ENCODE peak calls at places on chromosomes 5 and 9, in six cellular contexts. X is psoas muscle; G is SJSA1; R is naive thymus-derived CD4-positive, alpha-beta T cell; V is aorta; M is HCT116. W is an unnamed sample. For H3K4me1, the result is how much of the 10 kb centered on the place peaks cover.

GRCh38 chr9:96048954-96049831 is 173.7 kb downstream of the ERCC6L2 start:
- DNase-seq in G (no peak), X (peak), M (no peak), V (peak), R (no peak), W (no peak)

GRCh38 chr5:58284886-58285285 is 175.0 kb downstream of the PLK2 start:
- DNase-seq in V (no peak), G (no peak), R (no peak), X (no peak), M (no peak), W (no peak)

GRCh38 chr5:109819878-109820277 is 130.2 kb downstream of the MAN2A1 start:
- DNase-seq in G (no peak), R (no peak), V (no peak), M (no peak), X (no peak), W (no peak)

GRCh38 chr9:104810421-104811339 is 46.8 kb downstream of the NIPSNAP3B start:
- DNase-seq in M (no peak), V (no peak), R (no peak), G (no peak), X (peak), W (no peak)

GRCh38 chr5:179226696-179227095 is 118.6 kb downstream of the ADAMTS2 start:
- DNase-seq in X (no peak), V (no peak), R (no peak), G (no peak), M (no peak), W (no peak)

GRCh38 chr9:95057121-95057520 is 260.4 kb downstream of the FANCC start:
- DNase-seq in V (no peak), G (peak), R (no peak), X (no peak), M (no peak), W (no peak)

GRCh38 chr5:94017579-94017978 is 276.2 kb upstream of the POU5F2 start:
- DNase-seq in M (no peak), R (no peak), X (no peak), G (no peak), V (no peak), W (no peak)

GRCh38 chr5:102826629-102827028 is 71.5 kb downstream of the PAM start:
- DNase-seq in V (no peak), G (no peak), X (no peak), R (no peak), M (peak), W (no peak)

GRCh38 chr9:121286973-121287721 is 19.2 kb downstream of the GSN start:
- DNase-seq in X (peak), M (peak), R (peak), V (peak), G (peak), W (peak)

GRCh38 chr9:134738869-134739659 is 97.5 kb downstream of the COL5A1 start:
- DNase-seq in X (peak), G (peak), R (peak), V (peak), M (peak), W (no peak)

GRCh38 chr5:52990531-52990925 is 1.4 kb downstream of the ITGA2 start:
- DNase-seq in G (no peak), M (no peak), R (no peak), X (no peak), V (no peak), W (no peak)

GRCh38 chr9:98978231-98978681 is 34.5 kb downstream of the COL15A1 start:
- DNase-seq in G (peak), X (no peak), M (no peak), R (no peak), V (no peak), W (no peak)

GRCh38 chr9:95044731-95045508 is 272.6 kb downstream of the FANCC start:
- DNase-seq in G (no peak), R (no peak), M (no peak), X (peak), V (peak), W (no peak)

GRCh38 chr5:139787257-139787567 is 8.4 kb upstream of the PSD2 start:
- DNase-seq in R (no peak), M (no peak), X (no peak), G (no peak), V (no peak), W (no peak)

GRCh38 chr5:73605223-73606087 is 20.5 kb upstream of the ARHGEF28 start:
- DNase-seq in R (no peak), M (no peak), V (no peak), X (no peak), G (no peak), W (peak)

GRCh38 chr9:20139755-20140154 is 350.9 kb upstream of the SLC24A2 start:
- DNase-seq in M (no peak), X (no peak), R (no peak), G (no peak), V (peak), W (no peak)

GRCh38 chr5:38999037-38999436 is 75.2 kb downstream of the RICTOR start:
- DNase-seq in R (no peak), X (no peak), V (no peak), M (no peak), G (no peak), W (no peak)

GRCh38 chr5:84393969-84394368 is 9.3 kb upstream of the EDIL3 start:
- DNase-seq in X (no peak), M (peak), R (no peak), G (peak), V (peak), W (peak)

GRCh38 chr9:16625106-16625505 is 245.4 kb downstream of the BNC2 start:
- DNase-seq in V (no peak), X (no peak), R (no peak), G (no peak), M (no peak), W (no peak)

GRCh38 chr5:31937703-31938102 is 236.4 kb downstream of the GOLPH3 start:
- DNase-seq in V (no peak), R (no peak), X (no peak), G (no peak), M (no peak), W (no peak)

GRCh38 chr5:43017438-43017820 is 22.7 kb downstream of the ANXA2R start:
- DNase-seq in X (peak), M (no peak), V (no peak), R (no peak), G (no peak), W (no peak)

GRCh38 chr9:131304676-131305366 is 15.3 kb downstream of the PLPP7 start:
- DNase-seq in G (no peak), R (no peak), V (no peak), X (no peak), M (no peak), W (no peak)

GRCh38 chr5:23318960-23319359 is 188.4 kb upstream of the PRDM9 start:
- DNase-seq in R (no peak), G (no peak), M (no peak), X (no peak), V (no peak), W (no peak)

GRCh38 chr9:137670391-137671195 is 51.8 kb downstream of the EHMT1 start:
- DNase-seq in G (no peak), M (no peak), V (peak), R (no peak), X (peak), W (no peak)
- H3K4me1 ChIP-seq in G (under half), M (under half), V (under half), R (under half), X (under half), W (under half)

DNA sequence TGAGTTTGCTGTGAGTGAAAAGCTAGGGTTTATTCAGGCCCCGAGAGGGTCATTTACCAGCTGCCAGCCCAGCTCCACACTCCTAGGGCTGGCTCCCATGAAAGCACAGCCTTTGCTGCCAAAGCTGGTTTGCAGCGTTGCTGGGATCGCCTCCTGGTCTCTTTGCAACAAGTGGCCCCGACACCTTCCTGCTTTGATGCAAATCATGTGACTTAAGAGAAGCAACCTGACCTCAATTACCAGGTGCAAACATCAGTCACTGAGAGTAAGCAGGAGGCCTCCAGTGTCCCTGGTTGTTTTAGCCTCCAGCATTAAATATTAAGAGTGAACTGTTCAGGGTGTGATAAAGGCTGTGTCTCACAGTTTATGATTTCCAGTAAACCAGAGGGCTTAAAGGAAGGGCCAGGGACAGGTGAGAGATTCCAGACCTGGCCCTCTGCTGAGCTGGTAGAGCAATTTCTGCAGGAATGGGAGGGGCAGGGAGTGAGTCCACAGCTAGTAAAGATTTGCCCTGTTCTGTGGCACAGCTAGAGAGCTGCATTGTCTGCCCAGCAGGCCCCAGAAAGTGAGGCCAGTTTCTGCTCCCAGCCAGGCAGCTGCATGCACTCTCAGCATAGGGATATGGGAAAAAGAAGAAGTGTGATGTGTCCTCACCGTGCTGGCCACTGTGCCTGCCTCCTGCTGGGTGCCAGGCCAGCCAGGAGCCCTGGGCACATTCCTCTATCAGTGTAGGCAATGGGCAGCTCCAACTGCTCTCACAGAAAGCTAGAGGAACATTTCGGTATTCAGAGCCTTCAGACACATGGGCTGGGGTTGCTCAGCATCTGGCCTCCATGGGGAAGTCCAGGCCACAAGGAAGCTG is 58.0 kb downstream of the SLC22A5 start:
- DNase-seq in G (no peak), X (no peak), R (peak), M (no peak), V (no peak), W (no peak)
- H3K4me1 ChIP-seq in G (half or more), X (half or more), R (half or more), M (half or more), V (under half), W (half or more)

DNA sequence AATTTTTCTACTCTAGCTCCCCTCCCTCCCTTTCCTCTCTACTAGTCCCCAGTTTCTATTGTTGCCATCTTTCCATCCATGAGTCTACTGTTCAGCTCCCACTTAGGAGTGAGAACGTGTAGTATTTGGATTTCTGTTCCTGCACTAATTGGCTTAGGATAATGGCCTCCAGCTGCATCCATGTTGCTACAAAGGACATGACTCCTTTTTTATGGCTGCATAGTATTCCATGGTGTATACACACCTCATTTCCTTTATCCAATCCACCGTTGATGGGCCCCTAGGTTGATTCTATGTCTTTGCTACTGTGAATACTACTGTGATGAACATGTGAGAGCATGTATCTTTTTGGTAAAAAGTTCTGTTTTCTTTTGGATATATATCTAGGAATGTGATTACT is 138.9 kb upstream of the MSX2 start:
- DNase-seq in X (no peak), R (no peak), V (no peak), G (no peak), M (no peak), W (no peak)
- H3K4me1 ChIP-seq in X (under half), R (under half), V (under half), G (under half), M (under half), W (under half)

DNA sequence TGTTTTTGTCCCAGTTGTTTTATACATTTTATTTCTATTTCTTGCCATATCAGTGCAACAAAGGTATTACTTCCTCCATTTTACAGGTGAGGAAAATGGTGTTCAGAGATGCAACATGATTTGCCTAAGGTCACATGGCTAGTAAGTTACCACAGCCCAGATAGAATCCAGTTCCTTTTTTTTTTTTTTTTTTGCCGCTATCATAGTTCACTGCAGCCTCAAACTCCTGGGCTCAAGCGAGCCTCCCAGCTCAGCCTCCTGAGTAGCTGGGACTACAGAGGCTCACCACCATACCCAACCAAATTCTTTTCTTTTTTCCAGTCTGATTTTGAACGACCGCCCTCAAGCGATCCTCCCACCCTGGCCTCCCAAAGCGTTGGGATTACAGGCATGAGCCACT is 480 bp upstream of the CCDC69 start:
- DNase-seq in R (no peak), M (no peak), V (no peak), G (no peak), X (no peak), W (no peak)
- H3K4me1 ChIP-seq in R (under half), M (under half), V (under half), G (under half), X (under half), W (under half)

DNA sequence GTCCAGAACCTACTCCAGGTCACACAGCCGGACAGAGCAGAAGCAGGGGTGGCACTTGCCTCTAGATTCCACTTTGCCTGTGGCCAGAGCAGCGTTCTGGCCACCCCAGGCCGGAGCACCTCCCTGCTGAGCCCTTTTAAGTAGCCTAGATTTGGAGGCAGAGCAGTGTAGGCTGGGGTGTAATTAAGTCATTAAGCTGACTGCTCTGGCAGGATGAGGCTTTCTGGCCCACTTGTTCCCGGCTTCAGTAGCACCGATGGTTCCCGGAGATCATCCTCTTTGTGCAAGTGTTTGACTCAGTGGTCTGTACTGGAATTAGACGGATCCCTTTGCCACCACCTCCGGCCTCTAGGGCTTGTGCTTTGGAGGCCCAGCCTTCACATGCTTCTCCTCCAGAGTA is 281.9 kb upstream of the ANKRD55 start:
- DNase-seq in R (no peak), G (no peak), X (no peak), V (no peak), M (no peak), W (no peak)
- H3K4me1 ChIP-seq in R (under half), G (under half), X (under half), V (under half), M (under half), W (under half)

DNA sequence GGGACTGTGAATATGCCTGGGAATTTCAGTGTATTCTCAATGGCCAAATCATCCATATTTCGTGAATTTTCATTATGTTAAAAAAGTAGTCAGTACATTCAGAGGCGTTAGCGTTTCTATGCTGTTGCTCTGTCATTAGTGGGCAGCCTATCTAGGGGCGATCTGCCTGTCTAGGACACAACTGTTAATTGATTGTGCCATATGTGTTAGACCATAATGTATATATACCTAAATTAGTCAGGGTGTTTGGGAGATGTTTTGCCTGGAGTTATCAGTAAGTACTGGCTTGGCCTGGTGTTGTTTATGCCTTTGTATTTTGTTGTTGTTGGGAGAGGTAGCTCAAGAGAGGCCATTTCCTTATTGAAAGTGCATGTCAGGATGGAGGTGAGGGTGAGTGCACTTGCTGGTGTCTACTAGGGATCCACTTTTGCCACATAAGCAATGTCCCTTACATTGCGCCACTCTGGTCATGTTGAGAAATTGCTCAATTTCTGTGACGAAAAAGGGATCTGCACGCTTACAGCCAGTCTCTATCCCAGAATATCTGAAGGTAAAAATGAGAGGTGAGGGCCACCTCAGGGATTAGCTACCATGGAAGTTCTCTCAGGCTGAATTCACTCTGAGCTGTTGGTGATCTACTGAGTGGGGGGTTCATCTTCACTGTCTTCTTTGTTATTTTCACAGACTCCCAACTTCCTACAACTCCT is 123.3 kb downstream of the ST8SIA4 start:
- DNase-seq in M (no peak), G (no peak), V (no peak), X (no peak), R (no peak), W (no peak)
- H3K4me1 ChIP-seq in M (under half), G (under half), V (under half), X (under half), R (under half), W (under half)

GRCh38 chr9:133367778-133368177 is 8.1 kb downstream of the SURF4 start:
- DNase-seq in R (no peak), X (no peak), V (no peak), G (no peak), M (no peak), W (no peak)
- H3K4me1 ChIP-seq in R (half or more), X (half or more), V (under half), G (under half), M (under half), W (half or more)

GRCh38 chr9:110130791-110131416 is 77.1 kb downstream of the C9orf152 start:
- DNase-seq in V (no peak), M (no peak), R (no peak), G (no peak), X (no peak), W (no peak)

GRCh38 chr9:110129460-110129859 is 78.5 kb downstream of the C9orf152 start:
- DNase-seq in X (no peak), M (no peak), G (no peak), V (no peak), R (no peak), W (no peak)

GRCh38 chr9:110126986-110127864 is 80.7 kb downstream of the C9orf152 start:
- DNase-seq in V (peak), M (no peak), X (peak), G (no peak), R (no peak), W (no peak)

GRCh38 chr9:110130211-110130610 is 77.7 kb downstream of the C9orf152 start:
- DNase-seq in R (no peak), M (no peak), V (no peak), G (no peak), X (no peak), W (no peak)

DNA sequence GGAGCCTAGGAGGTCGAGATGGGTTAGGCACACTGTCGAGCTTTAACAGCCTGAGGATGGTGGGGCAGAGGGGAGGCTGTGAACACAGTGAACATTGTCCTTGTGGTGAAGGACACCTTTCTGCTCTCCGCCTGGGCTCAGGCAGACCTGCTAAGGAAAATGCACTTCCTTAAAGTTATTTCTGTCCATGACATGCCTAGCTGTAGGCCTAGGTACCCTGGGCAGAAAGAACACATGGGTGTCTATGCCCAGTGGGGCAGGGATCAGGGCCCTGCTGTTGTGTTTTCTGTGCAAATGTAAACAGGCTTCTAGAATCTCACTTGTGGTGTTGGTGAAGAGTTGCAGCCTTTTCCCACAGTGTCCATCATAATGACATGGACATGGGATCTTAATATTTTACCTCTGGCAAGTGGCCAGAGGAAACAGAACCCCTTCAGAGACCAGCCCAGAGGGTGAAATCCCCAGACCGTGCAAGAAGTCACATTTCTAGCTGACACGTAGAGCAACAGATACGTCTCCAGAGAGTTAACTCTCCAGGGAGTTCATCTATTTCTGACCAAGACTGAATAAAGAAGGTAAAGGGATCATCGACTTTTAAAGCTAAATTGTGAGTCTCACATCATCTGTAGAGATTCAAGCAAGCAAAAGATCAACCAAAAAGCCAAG is 79.2 kb downstream of the C9orf152 start:
- DNase-seq in X (no peak), M (no peak), G (no peak), R (no peak), V (no peak), W (no peak)
- H3K4me1 ChIP-seq in X (under half), M (under half), G (half or more), R (under half), V (under half), W (under half)

W was measured in keratinocyte.